ENCODE peak calls at places on chromosomes 6 and 20, in five cellular contexts. T is body of pancreas, C is A549, N is ovary, J is stomach. L is an unnamed sample. For H3K4me1, the result is how much of the 10 kb centered on the place peaks cover.

GRCh38 chr6:12968290-12968689 is 251.7 kb downstream of the PHACTR1 start:
- DNase-seq in C (no peak), J (no peak), N (no peak), T (no peak), L (no peak)

GRCh38 chr20:16712541-16712947 is 17.3 kb upstream of the SNRPB2 start:
- DNase-seq in C (no peak), N (no peak), J (no peak), T (no peak), L (no peak)

GRCh38 chr6:141526985-141527384 is 605.7 kb upstream of the GJE1 start:
- DNase-seq in J (no peak), N (no peak), T (no peak), C (no peak), L (no peak)

GRCh38 chr6:14693301-14694192 is 552.3 kb upstream of the JARID2 start:
- DNase-seq in T (no peak), C (no peak), N (no peak), J (no peak), L (no peak)

GRCh38 chr20:48659888-48660287 is 167.9 kb downstream of the PREX1 start:
- DNase-seq in C (no peak), J (peak), T (peak), N (no peak), L (peak)

GRCh38 chr6:159815410-159815809 is 15.3 kb downstream of the PNLDC1 start:
- DNase-seq in C (no peak), J (no peak), T (no peak), N (no peak), L (no peak)

GRCh38 chr6:149990672-149991402 is 27.1 kb downstream of the ULBP1 start:
- DNase-seq in T (no peak), N (no peak), C (peak), J (no peak), L (no peak)

GRCh38 chr6:45965787-45966186 is 49.9 kb downstream of the CLIC5 start:
- DNase-seq in J (no peak), N (no peak), T (no peak), C (no peak), L (no peak)

GRCh38 chr20:51386586-51386985 is 155.9 kb downstream of the NFATC2 start:
- DNase-seq in T (no peak), J (no peak), N (no peak), C (no peak), L (no peak)

GRCh38 chr6:32785781-32786533 is 22.6 kb upstream of the HLA-DQB2 start:
- DNase-seq in J (no peak), N (no peak), T (peak), C (peak), L (no peak)

GRCh38 chr20:51532577-51533191 is 9.8 kb downstream of the NFATC2 start:
- DNase-seq in C (no peak), J (no peak), N (no peak), T (no peak), L (peak)

GRCh38 chr6:79632580-79632979 is 1.5 kb downstream of the SH3BGRL2 start:
- DNase-seq in J (no peak), N (no peak), C (no peak), T (no peak), L (no peak)

GRCh38 chr6:14765106-14765505 is 480.8 kb upstream of the JARID2 start:
- DNase-seq in N (no peak), C (no peak), T (no peak), J (no peak), L (no peak)

GRCh38 chr20:42857446-42857845 is 332.3 kb downstream of the PTPRT start:
- DNase-seq in C (no peak), J (no peak), T (no peak), N (no peak), L (no peak)

GRCh38 chr6:3296113-3296512 is 37.4 kb downstream of the PSMG4 start:
- DNase-seq in C (no peak), J (no peak), N (no peak), T (peak), L (peak)

GRCh38 chr6:33116881-33117711 is 41.3 kb downstream of the HLA-DPB1 start:
- DNase-seq in T (no peak), J (no peak), N (no peak), C (no peak), L (no peak)

GRCh38 chr6:133634474-133634873 is 254.4 kb upstream of the TCF21 start:
- DNase-seq in J (no peak), T (no peak), N (no peak), C (no peak), L (no peak)

GRCh38 chr20:41428285-41428684 is 61.7 kb upstream of the EMILIN3 start:
- DNase-seq in T (no peak), C (peak), J (no peak), N (no peak), L (no peak)

GRCh38 chr6:156879235-156879995 is 102.2 kb downstream of the ARID1B start:
- DNase-seq in N (no peak), T (no peak), J (no peak), C (no peak), L (no peak)

GRCh38 chr20:55253765-55254164 is 751.6 kb downstream of the CBLN4 start:
- DNase-seq in T (no peak), J (no peak), N (no peak), C (no peak), L (no peak)

GRCh38 chr6:13992417-13993055 is 67.8 kb downstream of the RNF182 start:
- DNase-seq in N (no peak), T (no peak), J (no peak), C (peak), L (no peak)

GRCh38 chr6:85360794-85361642 is 88.9 kb upstream of the NT5E start:
- DNase-seq in C (peak), T (no peak), N (no peak), J (no peak), L (no peak)

GRCh38 chr6:137808191-137808590 is 58.9 kb upstream of the TNFAIP3 start:
- DNase-seq in T (no peak), C (no peak), N (no peak), J (no peak), L (no peak)

GRCh38 chr6:14383393-14384174 is 266.0 kb downstream of the CD83 start:
- DNase-seq in C (no peak), T (no peak), J (no peak), N (no peak), L (no peak)

GRCh38 chr6:111731404-111732195 is 125.9 kb upstream of the TRAF3IP2 start:
- DNase-seq in N (no peak), T (no peak), J (no peak), C (no peak), L (no peak)

GRCh38 chr6:168395983-168396382 is 45.0 kb upstream of the SMOC2 start:
- DNase-seq in C (no peak), N (no peak), T (no peak), J (no peak), L (no peak)

GRCh38 chr6:15936503-15936902 is 192.4 kb upstream of the MYLIP start:
- DNase-seq in J (no peak), C (no peak), N (no peak), T (no peak), L (no peak)

GRCh38 chr20:53943522-53944291 is 126.7 kb downstream of the BCAS1 start:
- DNase-seq in C (peak), J (no peak), N (no peak), T (no peak), L (no peak)

GRCh38 chr6:128519931-128520435 is 416 bp downstream of the PTPRK start:
- DNase-seq in T (peak), J (peak), N (peak), C (no peak), L (no peak)

GRCh38 chr20:7038029-7038428 is 270.5 kb downstream of the BMP2 start:
- DNase-seq in T (no peak), N (no peak), C (no peak), J (no peak), L (no peak)

GRCh38 chr20:24763386-24764026 is 185.6 kb upstream of the CST7 start:
- DNase-seq in T (no peak), J (peak), C (no peak), N (no peak), L (peak)

GRCh38 chr20:8246701-8247100 is 114.6 kb downstream of the PLCB1 start:
- DNase-seq in J (no peak), T (no peak), C (no peak), N (no peak), L (no peak)

GRCh38 chr6:165218816-165219215 is 90.6 kb downstream of the C6orf118 start:
- DNase-seq in J (no peak), T (no peak), N (no peak), C (no peak), L (no peak)

GRCh38 chr6:31495580-31495979 is 2.4 kb upstream of the MICB start:
- DNase-seq in J (no peak), N (no peak), T (no peak), C (no peak), L (no peak)

GRCh38 chr6:53924277-53924676 is 129.5 kb downstream of the LRRC1 start:
- DNase-seq in N (no peak), J (no peak), T (no peak), C (no peak), L (no peak)

GRCh38 chr6:53926505-53926904 is 131.7 kb downstream of the LRRC1 start:
- DNase-seq in N (no peak), T (no peak), C (no peak), J (no peak), L (no peak)

GRCh38 chr6:53922571-53922981 is 127.8 kb downstream of the LRRC1 start:
- DNase-seq in T (no peak), C (no peak), N (no peak), J (no peak), L (no peak)

GRCh38 chr6:53925891-53926290 is 131.1 kb downstream of the LRRC1 start:
- DNase-seq in J (no peak), T (no peak), C (no peak), N (no peak), L (no peak)

DNA sequence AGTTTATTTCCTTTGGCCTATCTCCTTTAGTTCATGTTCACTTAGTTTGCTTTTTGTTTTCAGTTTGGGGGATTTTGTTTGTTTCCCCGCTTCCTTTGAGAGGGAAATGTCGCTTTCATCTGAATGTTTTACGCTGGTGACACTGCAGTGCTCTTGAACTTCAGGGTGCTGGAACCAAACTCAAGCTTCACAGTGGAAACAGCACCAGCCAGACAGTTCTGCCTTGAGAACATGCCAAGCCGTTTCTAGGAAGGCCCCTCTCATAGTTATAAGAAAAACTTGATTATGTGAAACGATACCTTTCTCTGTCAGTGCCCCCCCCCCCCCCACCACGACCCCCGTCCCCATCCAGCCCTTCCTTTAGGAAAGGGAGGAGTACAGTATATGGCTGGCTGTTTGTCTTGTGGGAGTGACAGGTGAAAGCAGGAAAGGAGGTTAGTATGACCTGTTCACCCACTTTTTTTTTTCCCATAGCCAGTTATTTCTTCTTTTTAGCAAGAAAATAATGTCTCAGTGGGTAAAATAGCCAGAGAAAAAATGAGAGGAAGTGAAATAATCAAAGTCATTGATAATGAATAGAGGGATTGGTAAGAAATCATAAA is 130.1 kb downstream of the LRRC1 start:
- DNase-seq in C (no peak), N (no peak), T (no peak), J (no peak), L (no peak)
- H3K4me3 ChIP-seq in C (no peak), N (no peak), T (no peak), J (no peak), L (no peak)

DNA sequence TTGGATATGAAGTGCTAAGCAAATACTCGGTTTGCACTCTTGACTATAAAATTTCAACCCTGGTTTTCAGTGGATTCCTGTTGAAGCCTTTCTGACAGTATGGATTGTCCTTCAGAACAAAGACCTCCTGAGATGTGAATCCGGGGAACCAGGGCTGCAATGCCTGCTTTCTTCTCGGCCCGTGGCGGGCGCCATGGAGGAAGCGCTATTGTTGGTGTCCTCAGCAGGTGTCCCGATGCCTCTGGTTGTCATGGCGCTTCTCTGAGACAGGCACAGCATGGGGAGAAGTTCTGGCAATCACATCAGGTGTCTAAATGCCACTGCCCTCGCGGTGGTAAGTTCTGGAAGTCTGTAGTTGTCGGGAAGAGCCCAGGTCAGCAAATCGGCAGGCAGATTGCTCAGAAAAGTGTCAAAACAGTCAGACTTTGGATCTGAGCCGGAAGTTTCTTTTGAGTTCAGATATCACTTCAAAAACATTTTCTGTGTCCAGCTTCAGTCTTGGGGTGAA is 188.5 kb downstream of the CDH4 start:
- DNase-seq in N (no peak), C (no peak), J (no peak), T (no peak), L (no peak)
- H3K4me1 ChIP-seq in N (under half), C (under half), J (under half), T (under half), L (under half)

GRCh38 chr6:44342489-44342888 is at the start of gene SPATS1:
- DNase-seq in J (peak), N (peak), C (no peak), T (peak), L (no peak)

GRCh38 chr6:44339763-44340625 is 2.5 kb upstream of the SPATS1 start:
- DNase-seq in N (no peak), T (peak), C (no peak), J (no peak), L (no peak)

GRCh38 chr6:44339301-44339700 is 3.1 kb upstream of the SPATS1 start:
- DNase-seq in T (peak), N (no peak), J (peak), C (no peak), L (peak)

GRCh38 chr6:44342052-44342451 is 398 bp upstream of the SPATS1 start:
- DNase-seq in J (no peak), C (no peak), T (no peak), N (peak), L (no peak)

GRCh38 chr6:44341095-44341890 is 1.2 kb upstream of the SPATS1 start:
- DNase-seq in N (no peak), C (no peak), J (no peak), T (no peak), L (no peak)
- TF ChIP-seq POLR2A in N (no peak), C (no peak), J (no peak), T (no peak), L (no peak)

DNA sequence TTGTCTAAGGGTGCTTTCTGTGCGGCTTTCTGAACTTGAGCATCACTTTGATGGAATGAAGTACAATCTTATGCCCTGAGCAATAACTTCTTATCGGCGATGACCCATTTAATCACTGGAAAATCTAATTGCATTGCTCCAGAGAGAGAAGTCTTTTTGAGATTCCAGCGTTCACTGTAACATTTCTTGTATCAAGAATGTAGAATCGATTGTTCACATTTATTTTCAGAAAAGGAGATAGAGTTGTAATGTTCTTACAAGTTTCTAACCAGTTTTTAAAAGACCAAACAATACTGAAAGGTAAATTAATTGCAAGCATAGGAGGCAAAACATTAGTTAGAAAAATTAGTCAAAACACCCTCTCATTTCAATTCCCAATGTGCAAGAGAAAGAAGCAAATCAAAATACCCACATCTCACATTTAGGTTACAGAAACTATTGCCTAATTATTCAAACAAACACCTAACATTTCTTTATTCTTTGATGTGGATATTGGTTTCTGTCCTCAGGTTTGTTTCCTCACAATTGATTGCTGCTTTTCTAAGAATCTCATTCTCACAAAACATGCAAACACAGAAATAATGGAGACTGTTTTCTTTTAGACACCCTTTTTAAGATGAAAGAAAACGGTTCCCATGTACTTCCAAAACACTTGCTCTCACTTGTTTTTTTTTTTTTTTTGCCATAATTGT is 14.8 kb upstream of the PRDM13 start:
- DNase-seq in N (no peak), J (no peak), T (no peak), C (no peak), L (no peak)
- H3K4me3 ChIP-seq in N (no peak), J (no peak), T (no peak), C (no peak), L (no peak)

GRCh38 chr6:26383624-26384417 is 913 bp downstream of the BTN2A2 start:
- DNase-seq in J (peak), T (peak), N (peak), C (no peak), L (no peak)
- H3K4me1 ChIP-seq in J (under half), T (under half), N (under half), C (under half), L (under half)

L was measured in right lobe of liver.